ENCODE peak calls at places on chromosomes 12 and 14, in nine cellular contexts. S is MM.1S; V is activated CD8-positive, alpha-beta memory T cell treated with anti-CD3 and anti-CD28 coated beads for 1 hour; W is ureter; P is activated T-helper 1 cell treated with anti-CD3 and anti-CD28 coated beads, Interleukin-12 subunit alpha, Interleukin-12 subunit beta, Interleukin-2, Interleukin-4 antibody, amounts not matched to agents 30 ng/mL and 10 ng/mL and 1 ng/mL, durations not matched to agents 14 hours and 24 hours and 36 hours; D is GM04504; N is EL; B is stromal cell of bone marrow; E is hepatic stellate cell. O is an unnamed sample.

GRCh38 chr12:176321-177181 is 37.4 kb downstream of the SLC6A12 start:
- DNase-seq in S (no peak), D (no peak), E (peak; percentile 97), W (no peak), V (no peak), N (peak; percentile 51), B (no peak), P (no peak), O (no peak)

GRCh38 chr14:105843444-105844046 is 317.2 kb downstream of the TMEM121 start:
- DNase-seq in B (no peak), N (no peak), P (no peak), E (no peak), D (no peak), V (no peak), S (no peak), W (no peak), O (no peak)

GRCh38 chr12:72293701-72294100 is 21.5 kb downstream of the TRHDE start:
- DNase-seq in W (no peak), D (no peak), B (no peak), E (no peak), N (no peak), P (no peak), S (no peak), V (no peak), O (no peak)

GRCh38 chr14:39395555-39396254 is 36.5 kb downstream of the FBXO33 start:
- DNase-seq in D (no peak), B (no peak), P (no peak), E (peak; percentile 11), N (peak; percentile 20), V (no peak), S (no peak), W (no peak), O (no peak)

GRCh38 chr12:34406228-34406995 is 384.1 kb downstream of the ALG10 start:
- DNase-seq in W (peak; percentile 36), P (no peak), N (no peak), V (no peak), B (no peak), D (no peak), E (no peak), S (no peak), O (no peak)

GRCh38 chr14:64801800-64802199 is 77.9 kb downstream of the SPTB start:
- DNase-seq in D (no peak), V (no peak), W (no peak), S (no peak), P (no peak), N (peak; percentile 41), E (peak; percentile 44), B (no peak), O (no peak)

GRCh38 chr12:49644620-49644994 is 21.2 kb downstream of the PRPF40B start:
- DNase-seq in S (peak; percentile 64), W (peak; percentile 86), D (peak; percentile 44), B (peak; percentile 47), N (peak; percentile 72), V (peak; percentile 69), P (peak; percentile 71), E (peak; percentile 94), O (peak; percentile 67)

GRCh38 chr12:68884251-68884650 is 48.7 kb downstream of the CPM start:
- DNase-seq in E (no peak), B (no peak), N (no peak), D (no peak), W (no peak), V (no peak), P (no peak), S (no peak), O (no peak)

GRCh38 chr12:31203261-31203660 is 122.7 kb downstream of the SINHCAF start:
- DNase-seq in E (no peak), N (no peak), V (no peak), D (no peak), S (no peak), P (no peak), W (no peak), B (no peak), O (no peak)

GRCh38 chr12:111094157-111094772 is 173.9 kb upstream of the MYL2 start:
- DNase-seq in W (no peak), B (no peak), N (no peak), P (no peak), D (no peak), V (no peak), E (no peak), S (no peak), O (no peak)

GRCh38 chr14:22475381-22475780 is 113.6 kb downstream of the DAD1 start:
- DNase-seq in P (no peak), N (no peak), S (no peak), E (no peak), B (no peak), D (no peak), V (no peak), W (no peak), O (no peak)

GRCh38 chr12:121990692-121991603 is 30.7 kb upstream of the BCL7A start:
- DNase-seq in W (no peak), E (no peak), B (no peak), N (no peak), D (peak; percentile 24), S (no peak), V (no peak), P (no peak), O (no peak)